ENCODE peak calls at places on chromosome 15, in eight cellular contexts. E is IMR-90; Z is thyroid gland; V is CD8-positive, alpha-beta T cell; F is CD4-positive, CD25-positive, alpha-beta regulatory T cell; U is colonic mucosa; W is aorta; B is breast epithelium. P is an unnamed sample.

GRCh38 chr15:80003171-80003570 is 32.2 kb upstream of the BCL2A1 start:
- DNase-seq in Z (no peak), U (no peak), W (no peak), E (no peak), V (no peak), F (no peak), B (no peak), P (no peak)

GRCh38 chr15:83881156-83881555 is 227.2 kb downstream of the ADAMTSL3 start:
- DNase-seq in W (no peak), B (no peak), V (no peak), U (no peak), Z (no peak), E (no peak), F (no peak), P (no peak)

GRCh38 chr15:28886431-28887343 is 913 bp downstream of the APBA2 start:
- DNase-seq in B (no peak), U (no peak), E (no peak), V (no peak), W (no peak), F (no peak), Z (no peak), P (no peak)

GRCh38 chr15:75694241-75695182 is 18.1 kb downstream of the CSPG4 start:
- DNase-seq in E (peak; percentile 99), U (peak; percentile 56), W (peak; percentile 91), B (peak; percentile 55), V (no peak), F (no peak), Z (peak; percentile 32), P (peak; percentile 86)

GRCh38 chr15:99427668-99428361 is 138.0 kb upstream of the MEF2A start:
- DNase-seq in W (no peak), Z (no peak), E (no peak), F (no peak), B (no peak), V (no peak), U (no peak), P (no peak)

GRCh38 chr15:44157679-44158078 is 37.4 kb downstream of the FRMD5 start:
- DNase-seq in B (no peak), F (no peak), V (no peak), U (no peak), Z (no peak), W (no peak), E (peak; percentile 96), P (no peak)

GRCh38 chr15:69161878-69162213 is 1.4 kb downstream of the GLCE start:
- DNase-seq in Z (no peak), B (no peak), V (no peak), E (peak; percentile 4), U (no peak), W (no peak), F (no peak), P (no peak)

GRCh38 chr15:27601239-27601942 is 497.7 kb downstream of the OCA2 start:
- DNase-seq in F (no peak), V (no peak), U (no peak), Z (peak; percentile 41), E (no peak), B (no peak), W (no peak), P (no peak)

GRCh38 chr15:68558318-68559305 is 20.2 kb upstream of the CORO2B start:
- DNase-seq in U (no peak), W (no peak), F (no peak), B (no peak), E (no peak), Z (peak; percentile 49), V (no peak), P (peak; percentile 17)

GRCh38 chr15:45375836-45376235 is 2.5 kb downstream of the GATM start:
- DNase-seq in E (no peak), V (no peak), W (no peak), F (no peak), B (no peak), Z (no peak), U (no peak), P (no peak)

GRCh38 chr15:45377630-45378148 is 655 bp downstream of the GATM start:
- DNase-seq in U (peak; percentile 54), Z (peak; percentile 63), V (no peak), F (no peak), W (peak; percentile 58), B (no peak), E (no peak), P (peak; percentile 37)

GRCh38 chr15:45378149-45378912 is at the start of gene GATM:
- DNase-seq in Z (peak; percentile 78), U (peak; percentile 69), E (peak; percentile 83), W (peak; percentile 88), F (peak; percentile 5), B (peak; percentile 61), V (no peak), P (peak; percentile 87)

GRCh38 chr15:45376300-45376928 is 1.9 kb downstream of the GATM start:
- DNase-seq in Z (no peak), V (no peak), U (no peak), F (no peak), W (no peak), B (no peak), E (no peak), P (no peak)

DNA sequence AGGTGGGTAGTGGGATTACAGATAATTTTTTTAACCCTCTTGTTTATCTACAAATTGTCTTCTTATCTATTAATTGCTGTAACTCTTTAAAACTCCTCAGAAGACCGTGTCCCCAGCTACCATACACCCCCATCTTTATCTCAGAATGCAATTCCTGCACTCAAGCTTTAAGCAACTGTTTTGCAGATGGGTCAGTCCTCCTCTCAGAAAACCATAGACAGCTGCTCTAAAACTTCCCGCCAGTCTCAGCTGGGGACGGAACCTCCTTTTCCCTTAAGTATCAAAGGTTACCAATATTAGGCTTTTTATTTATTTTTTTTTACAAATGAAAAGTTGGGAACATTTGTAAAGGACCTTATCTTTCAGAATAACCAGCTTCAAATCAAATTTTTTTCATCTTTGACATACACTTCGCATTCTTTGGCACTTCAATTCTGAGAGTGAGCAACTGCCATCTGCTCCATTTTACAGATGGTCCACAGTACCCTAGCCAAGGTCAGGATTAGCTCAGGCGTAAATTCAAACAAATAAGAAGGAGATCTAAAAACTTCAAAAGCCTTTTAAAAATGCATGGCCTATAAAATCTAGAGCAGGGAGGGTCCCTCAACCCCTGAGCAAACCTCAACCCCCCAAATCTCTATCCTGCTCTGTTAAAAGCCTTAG is 1.2 kb downstream of the GATM start:
- DNase-seq in E (no peak), W (no peak), F (no peak), U (no peak), Z (no peak), V (no peak), B (no peak), P (no peak)
- H3K4me1 ChIP-seq in E (peaks cover 2% of the 10 kb centered on the region), W (no peaks in the 10 kb centered on the region), F (peaks cover 20% of the 10 kb centered on the region), U (no peaks in the 10 kb centered on the region), Z (no peaks in the 10 kb centered on the region), V (peaks cover 17% of the 10 kb centered on the region), B (no peaks in the 10 kb centered on the region), P (peaks cover 29% of the 10 kb centered on the region)

DNA sequence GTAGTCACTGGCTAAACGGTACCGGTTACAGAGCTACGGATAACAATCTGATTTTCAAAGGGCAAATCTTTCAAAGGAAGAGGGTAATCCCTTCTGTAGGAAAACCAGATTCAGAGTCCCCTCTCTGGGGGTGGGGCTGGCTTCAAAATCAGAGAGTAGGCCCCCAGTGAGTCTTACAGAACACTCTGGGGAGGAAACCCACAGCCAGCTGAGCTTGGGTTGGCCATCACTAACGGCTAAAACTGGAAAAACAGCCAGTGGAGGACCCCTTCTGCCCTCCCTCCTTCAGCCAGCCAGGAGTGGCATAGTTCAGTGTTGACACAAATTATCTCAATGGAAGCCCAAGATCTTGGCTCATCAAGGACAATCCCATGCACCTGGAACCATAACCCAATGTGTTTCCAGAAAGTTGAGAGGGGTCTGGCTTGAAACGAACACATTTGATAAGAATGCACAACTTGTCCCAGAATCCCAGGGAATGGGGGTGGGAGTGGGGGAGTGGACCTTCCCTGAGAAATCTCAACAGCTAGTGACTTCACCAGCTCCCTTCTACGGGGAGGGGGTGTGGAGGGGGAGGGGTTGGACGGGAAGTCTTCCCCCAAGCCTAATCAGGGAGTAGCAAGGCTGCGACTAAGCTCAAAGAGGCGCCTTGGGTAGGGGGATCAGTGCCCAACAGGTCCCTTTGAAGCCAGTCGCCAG is 1.0 kb downstream of the RASL12 start:
- DNase-seq in F (no peak), W (peak; percentile 76), E (no peak), V (no peak), Z (no peak), U (no peak), B (no peak), P (no peak)
- H3K4me1 ChIP-seq in F (no peaks in the 10 kb centered on the region), W (peaks cover 11% of the 10 kb centered on the region), E (peaks cover 36% of the 10 kb centered on the region), V (no peaks in the 10 kb centered on the region), Z (peaks cover 37% of the 10 kb centered on the region), U (no peaks in the 10 kb centered on the region), B (no peaks in the 10 kb centered on the region), P (no peaks in the 10 kb centered on the region)

GRCh38 chr15:38071211-38071972 is 137.0 kb downstream of the TMCO5A start:
- DNase-seq in Z (no peak), E (no peak), W (no peak), B (no peak), U (no peak), V (no peak), F (no peak), P (no peak)

GRCh38 chr15:38072007-38072506 is 137.6 kb downstream of the TMCO5A start:
- DNase-seq in F (no peak), E (no peak), Z (no peak), B (peak; percentile 35), U (peak; percentile 82), V (no peak), W (peak; percentile 63), P (peak; percentile 54)

GRCh38 chr15:38074029-38074428 is 139.6 kb downstream of the TMCO5A start:
- DNase-seq in V (no peak), Z (no peak), B (no peak), W (no peak), U (peak; percentile 53), E (no peak), F (no peak), P (no peak)

GRCh38 chr15:38073278-38073930 is 139.0 kb downstream of the TMCO5A start:
- DNase-seq in E (peak; percentile 35), Z (peak; percentile 20), B (no peak), V (no peak), F (no peak), U (peak; percentile 71), W (peak; percentile 71), P (no peak)

DNA sequence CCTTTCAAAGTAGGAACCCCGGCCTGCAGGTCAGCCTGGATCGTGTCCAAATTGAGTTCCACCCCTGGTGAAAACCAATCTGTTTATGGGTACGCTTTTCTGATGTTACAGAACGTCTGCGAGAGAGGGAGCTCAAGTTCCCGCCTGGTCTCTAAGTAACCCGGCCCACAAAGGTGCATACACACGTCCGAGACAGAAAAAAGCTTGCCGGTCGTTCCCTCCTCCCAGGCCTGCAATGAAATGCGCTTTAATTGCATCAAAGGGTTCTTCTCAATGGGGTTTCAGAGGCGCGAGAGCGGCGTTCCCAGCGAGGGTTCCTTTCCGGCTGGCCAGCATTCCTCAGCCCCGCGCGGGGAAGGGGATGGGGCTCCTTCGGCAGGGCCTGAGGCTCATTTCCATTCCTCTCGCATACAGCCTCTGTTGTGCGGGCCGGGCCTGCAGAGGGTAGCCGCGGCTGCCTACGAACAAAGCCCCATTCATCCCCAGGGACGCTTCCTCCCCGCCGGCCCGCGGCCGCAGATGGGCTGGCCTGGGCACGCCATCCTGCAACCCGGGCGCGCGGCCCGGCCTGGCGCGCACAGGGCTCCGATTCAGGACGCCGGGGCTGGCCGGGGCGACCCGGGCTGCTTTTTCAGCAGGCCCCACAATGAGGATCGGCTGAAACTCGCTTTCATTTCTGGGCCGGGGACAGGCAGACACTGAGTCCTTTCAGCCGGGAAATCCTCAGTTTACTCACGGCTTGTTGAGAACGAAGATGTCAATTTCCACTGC is 138.3 kb downstream of the TMCO5A start:
- DNase-seq in U (peak; percentile 56), E (peak; percentile 71), Z (peak; percentile 67), V (no peak), F (no peak), W (peak; percentile 76), B (peak; percentile 89), P (peak; percentile 73)
- H3K4me1 ChIP-seq in U (peaks cover 5% of the 10 kb centered on the region), E (peaks cover 9% of the 10 kb centered on the region), Z (peaks cover 42% of the 10 kb centered on the region), V (peaks cover 8% of the 10 kb centered on the region), F (peaks cover 31% of the 10 kb centered on the region), W (no peaks in the 10 kb centered on the region), B (peaks cover 7% of the 10 kb centered on the region), P (peaks cover 14% of the 10 kb centered on the region)

GRCh38 chr15:96341465-96342142 is 11.1 kb downstream of the NR2F2 start:
- DNase-seq in W (no peak), E (no peak), B (peak; percentile 17), F (no peak), Z (no peak), V (no peak), U (peak; percentile 20), P (no peak)
- H3K4me1 ChIP-seq in W (no peaks in the 10 kb centered on the region), E (peaks cover 34% of the 10 kb centered on the region), B (peaks cover 4% of the 10 kb centered on the region), F (no peaks in the 10 kb centered on the region), Z (peaks cover 11% of the 10 kb centered on the region), V (no peaks in the 10 kb centered on the region), U (peaks cover 11% of the 10 kb centered on the region), P (peaks cover 36% of the 10 kb centered on the region)

P was measured in adrenal gland.